ENCODE peak calls at places on chromosome 1, in five cellular contexts. One of them, this sample, is unnamed. For H3K27me3, the result is how much of the 10 kb centered on the place peaks cover.

GRCh38 chr1:30513396-30514136 is 209.8 kb downstream of the MATN1 start:
- DNase-seq in BJ: no peak
- DNase-seq in heart left ventricle: no peak
- DNase-seq in fibroblast of lung: no peak
- DNase-seq in CD4-positive, alpha-beta T cell: no peak
- DNase-seq in this sample: no peak

GRCh38 chr1:40984531-40984930 is 5.0 kb downstream of the CTPS1 start:
- DNase-seq in fibroblast of lung: no peak
- DNase-seq in BJ: no peak
- DNase-seq in CD4-positive, alpha-beta T cell: no peak
- DNase-seq in heart left ventricle: no peak
- DNase-seq in this sample: no peak

GRCh38 chr1:192104852-192105251 is 53.4 kb upstream of the RGS18 start:
- DNase-seq in heart left ventricle: no peak
- DNase-seq in fibroblast of lung: peak
- DNase-seq in BJ: peak
- DNase-seq in CD4-positive, alpha-beta T cell: no peak
- DNase-seq in this sample: no peak

GRCh38 chr1:91160363-91161075 is 138.7 kb upstream of the ZNF644 start:
- DNase-seq in fibroblast of lung: no peak
- DNase-seq in BJ: no peak
- DNase-seq in heart left ventricle: no peak
- DNase-seq in CD4-positive, alpha-beta T cell: no peak
- DNase-seq in this sample: no peak

GRCh38 chr1:172746091-172746949 is 87.4 kb downstream of the FASLG start:
- DNase-seq in BJ: peak
- DNase-seq in CD4-positive, alpha-beta T cell: peak
- DNase-seq in fibroblast of lung: peak
- DNase-seq in heart left ventricle: no peak
- DNase-seq in this sample: peak

GRCh38 chr1:113530021-113530420 is 139.7 kb downstream of the MAGI3 start:
- DNase-seq in heart left ventricle: no peak
- DNase-seq in BJ: no peak
- DNase-seq in CD4-positive, alpha-beta T cell: no peak
- DNase-seq in fibroblast of lung: no peak
- DNase-seq in this sample: no peak

GRCh38 chr1:147541672-147542548 is 609 bp downstream of the BCL9 start:
- DNase-seq in heart left ventricle: peak
- DNase-seq in fibroblast of lung: peak
- DNase-seq in BJ: no peak
- DNase-seq in CD4-positive, alpha-beta T cell: peak
- DNase-seq in this sample: peak

GRCh38 chr1:167173516-167174184 is 47.0 kb upstream of the POU2F1 start:
- DNase-seq in heart left ventricle: no peak
- DNase-seq in BJ: no peak
- DNase-seq in fibroblast of lung: peak
- DNase-seq in CD4-positive, alpha-beta T cell: no peak
- DNase-seq in this sample: no peak

GRCh38 chr1:6603851-6604558 is 1.3 kb upstream of the KLHL21 start:
- DNase-seq in fibroblast of lung: peak
- DNase-seq in heart left ventricle: peak
- DNase-seq in BJ: peak
- DNase-seq in CD4-positive, alpha-beta T cell: peak
- DNase-seq in this sample: peak

GRCh38 chr1:80248886-80249285 is 1242.4 kb upstream of the ADGRL4 start:
- DNase-seq in fibroblast of lung: peak
- DNase-seq in heart left ventricle: no peak
- DNase-seq in CD4-positive, alpha-beta T cell: no peak
- DNase-seq in BJ: no peak
- DNase-seq in this sample: no peak

GRCh38 chr1:56894014-56894413 is 39.4 kb downstream of the C8A start:
- DNase-seq in fibroblast of lung: no peak
- DNase-seq in BJ: no peak
- DNase-seq in heart left ventricle: no peak
- DNase-seq in CD4-positive, alpha-beta T cell: no peak
- DNase-seq in this sample: no peak

GRCh38 chr1:182120411-182121258 is 59.1 kb upstream of the ZNF648 start:
- DNase-seq in CD4-positive, alpha-beta T cell: no peak
- DNase-seq in heart left ventricle: no peak
- DNase-seq in fibroblast of lung: peak
- DNase-seq in BJ: no peak
- DNase-seq in this sample: no peak

GRCh38 chr1:229070168-229070567 is 200.7 kb upstream of the RAB4A start:
- DNase-seq in heart left ventricle: peak
- DNase-seq in BJ: peak
- DNase-seq in CD4-positive, alpha-beta T cell: no peak
- DNase-seq in fibroblast of lung: peak
- DNase-seq in this sample: no peak

GRCh38 chr1:28640766-28641165 is 2.1 kb downstream of the TAF12 start:
- DNase-seq in CD4-positive, alpha-beta T cell: peak
- DNase-seq in heart left ventricle: no peak
- DNase-seq in fibroblast of lung: peak
- DNase-seq in BJ: no peak
- DNase-seq in this sample: peak

GRCh38 chr1:6832789-6833188 is 47.5 kb downstream of the CAMTA1 start:
- DNase-seq in CD4-positive, alpha-beta T cell: no peak
- DNase-seq in heart left ventricle: no peak
- DNase-seq in fibroblast of lung: no peak
- DNase-seq in BJ: no peak
- DNase-seq in this sample: no peak

GRCh38 chr1:52842643-52843310 is at the start of gene ZYG11A:
- DNase-seq in fibroblast of lung: peak
- DNase-seq in CD4-positive, alpha-beta T cell: peak
- DNase-seq in BJ: peak
- DNase-seq in heart left ventricle: peak
- DNase-seq in this sample: peak

GRCh38 chr1:205108464-205108863 is 13.3 kb downstream of the RBBP5 start:
- DNase-seq in heart left ventricle: no peak
- DNase-seq in fibroblast of lung: no peak
- DNase-seq in BJ: no peak
- DNase-seq in CD4-positive, alpha-beta T cell: no peak
- DNase-seq in this sample: no peak

GRCh38 chr1:10806966-10807365 is 10.5 kb upstream of the CASZ1 start:
- DNase-seq in BJ: no peak
- DNase-seq in CD4-positive, alpha-beta T cell: no peak
- DNase-seq in heart left ventricle: no peak
- DNase-seq in fibroblast of lung: no peak
- DNase-seq in this sample: no peak

GRCh38 chr1:10803971-10804820 is 7.8 kb upstream of the CASZ1 start:
- DNase-seq in heart left ventricle: no peak
- DNase-seq in CD4-positive, alpha-beta T cell: no peak
- DNase-seq in fibroblast of lung: no peak
- DNase-seq in BJ: no peak
- DNase-seq in this sample: no peak

GRCh38 chr1:10812387-10812915 is 16.0 kb upstream of the CASZ1 start:
- DNase-seq in fibroblast of lung: no peak
- DNase-seq in heart left ventricle: no peak
- DNase-seq in BJ: no peak
- DNase-seq in CD4-positive, alpha-beta T cell: no peak
- DNase-seq in this sample: no peak

GRCh38 chr1:10802948-10803715 is 6.7 kb upstream of the CASZ1 start:
- DNase-seq in CD4-positive, alpha-beta T cell: no peak
- DNase-seq in BJ: no peak
- DNase-seq in fibroblast of lung: no peak
- DNase-seq in heart left ventricle: no peak
- DNase-seq in this sample: no peak

GRCh38 chr1:10808441-10808840 is 12.0 kb upstream of the CASZ1 start:
- DNase-seq in BJ: no peak
- DNase-seq in CD4-positive, alpha-beta T cell: no peak
- DNase-seq in fibroblast of lung: no peak
- DNase-seq in heart left ventricle: no peak
- DNase-seq in this sample: no peak
- H3K27me3 ChIP-seq in BJ: under half
- H3K27me3 ChIP-seq in CD4-positive, alpha-beta T cell: under half
- H3K27me3 ChIP-seq in fibroblast of lung: under half
- H3K27me3 ChIP-seq in heart left ventricle: under half
- H3K27me3 ChIP-seq in this sample: under half

GRCh38 chr1:20481158-20481617 is 4.8 kb downstream of the CAMK2N1 start:
- DNase-seq in CD4-positive, alpha-beta T cell: no peak
- DNase-seq in fibroblast of lung: no peak
- DNase-seq in heart left ventricle: no peak
- DNase-seq in BJ: no peak
- DNase-seq in this sample: no peak

GRCh38 chr1:20480261-20481157 is 5.5 kb downstream of the CAMK2N1 start:
- DNase-seq in CD4-positive, alpha-beta T cell: no peak
- DNase-seq in heart left ventricle: no peak
- DNase-seq in fibroblast of lung: no peak
- DNase-seq in BJ: no peak
- DNase-seq in this sample: no peak

GRCh38 chr1:20478072-20478660 is 7.8 kb downstream of the CAMK2N1 start:
- DNase-seq in CD4-positive, alpha-beta T cell: no peak
- DNase-seq in heart left ventricle: no peak
- DNase-seq in fibroblast of lung: no peak
- DNase-seq in BJ: no peak
- DNase-seq in this sample: no peak

GRCh38 chr1:20481643-20482498 is 4.1 kb downstream of the CAMK2N1 start:
- DNase-seq in BJ: no peak
- DNase-seq in fibroblast of lung: no peak
- DNase-seq in CD4-positive, alpha-beta T cell: no peak
- DNase-seq in heart left ventricle: no peak
- DNase-seq in this sample: no peak

GRCh38 chr1:20479840-20480239 is 6.2 kb downstream of the CAMK2N1 start:
- DNase-seq in heart left ventricle: no peak
- DNase-seq in fibroblast of lung: no peak
- DNase-seq in BJ: no peak
- DNase-seq in CD4-positive, alpha-beta T cell: no peak
- DNase-seq in this sample: no peak
- H3K27me3 ChIP-seq in heart left ventricle: under half
- H3K27me3 ChIP-seq in fibroblast of lung: under half
- H3K27me3 ChIP-seq in BJ: under half
- H3K27me3 ChIP-seq in CD4-positive, alpha-beta T cell: half or more
- H3K27me3 ChIP-seq in this sample: under half

DNA sequence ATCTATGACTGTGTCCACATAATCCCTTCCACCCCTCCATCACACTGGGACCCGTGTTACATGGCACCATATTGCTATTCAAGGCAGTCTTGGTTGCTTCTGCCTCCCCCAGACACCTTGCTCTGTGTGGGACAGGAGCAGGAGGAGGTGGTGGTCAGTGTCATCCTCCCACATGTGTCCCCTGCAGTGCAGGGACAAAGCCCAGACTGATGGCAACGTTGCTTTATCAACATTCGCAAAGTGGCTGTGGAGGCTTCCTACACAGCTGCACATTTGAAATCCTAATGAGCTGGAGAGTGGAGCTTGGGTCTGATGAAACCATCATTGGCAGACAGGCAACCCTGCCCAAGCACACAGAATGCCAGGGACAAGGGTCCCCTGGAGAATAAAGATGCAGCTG is 26.2 kb downstream of the TRIM67 start:
- DNase-seq in CD4-positive, alpha-beta T cell: no peak
- DNase-seq in BJ: no peak
- DNase-seq in fibroblast of lung: no peak
- DNase-seq in heart left ventricle: no peak
- DNase-seq in this sample: no peak
- H3K27me3 ChIP-seq in CD4-positive, alpha-beta T cell: under half
- H3K27me3 ChIP-seq in BJ: under half
- H3K27me3 ChIP-seq in fibroblast of lung: under half
- H3K27me3 ChIP-seq in heart left ventricle: under half
- H3K27me3 ChIP-seq in this sample: under half

GRCh38 chr1:32536764-32537163 is 2.5 kb upstream of the ZBTB8A start:
- DNase-seq in CD4-positive, alpha-beta T cell: no peak
- DNase-seq in BJ: no peak
- DNase-seq in heart left ventricle: no peak
- DNase-seq in fibroblast of lung: no peak
- DNase-seq in this sample: no peak
- H3K27me3 ChIP-seq in CD4-positive, alpha-beta T cell: under half
- H3K27me3 ChIP-seq in BJ: under half
- H3K27me3 ChIP-seq in heart left ventricle: under half
- H3K27me3 ChIP-seq in fibroblast of lung: under half
- H3K27me3 ChIP-seq in this sample: under half

DNA sequence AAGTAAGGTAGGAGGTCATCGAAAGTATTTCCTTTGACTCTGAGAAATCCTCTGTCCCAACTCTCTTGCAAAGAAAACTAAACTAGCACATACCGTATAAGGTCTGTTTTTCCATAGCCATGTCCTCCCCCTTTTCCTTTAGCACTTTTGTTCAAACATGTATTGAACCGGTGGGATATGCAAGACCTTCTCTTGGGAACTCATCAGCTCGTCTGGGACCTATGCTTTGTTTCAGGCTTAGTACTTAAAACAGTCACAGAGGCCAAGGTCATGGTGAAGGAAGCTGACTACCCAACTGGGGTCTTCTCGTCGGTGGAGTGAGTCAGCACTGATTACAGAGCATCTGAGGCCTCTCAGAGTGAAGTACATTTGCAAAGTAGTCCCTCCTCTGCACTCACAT is 185.0 kb downstream of the ZBTB18 start:
- DNase-seq in heart left ventricle: no peak
- DNase-seq in fibroblast of lung: peak
- DNase-seq in CD4-positive, alpha-beta T cell: no peak
- DNase-seq in BJ: no peak
- DNase-seq in this sample: no peak
- H3K27me3 ChIP-seq in heart left ventricle: under half
- H3K27me3 ChIP-seq in fibroblast of lung: under half
- H3K27me3 ChIP-seq in CD4-positive, alpha-beta T cell: under half
- H3K27me3 ChIP-seq in BJ: under half
- H3K27me3 ChIP-seq in this sample: under half

GRCh38 chr1:231422798-231423309 is 767 bp upstream of the EGLN1 start:
- DNase-seq in heart left ventricle: no peak
- DNase-seq in BJ: no peak
- DNase-seq in fibroblast of lung: no peak
- DNase-seq in CD4-positive, alpha-beta T cell: no peak
- DNase-seq in this sample: no peak
- H3K27me3 ChIP-seq in heart left ventricle: under half
- H3K27me3 ChIP-seq in BJ: under half
- H3K27me3 ChIP-seq in fibroblast of lung: under half
- H3K27me3 ChIP-seq in CD4-positive, alpha-beta T cell: under half
- H3K27me3 ChIP-seq in this sample: under half

GRCh38 chr1:181099152-181100014 is 10.9 kb downstream of the IER5 start:
- DNase-seq in CD4-positive, alpha-beta T cell: no peak
- DNase-seq in fibroblast of lung: peak
- DNase-seq in BJ: no peak
- DNase-seq in heart left ventricle: no peak
- DNase-seq in this sample: no peak

GRCh38 chr1:181094813-181095212 is 6.3 kb downstream of the IER5 start:
- DNase-seq in heart left ventricle: peak
- DNase-seq in CD4-positive, alpha-beta T cell: no peak
- DNase-seq in BJ: peak
- DNase-seq in fibroblast of lung: peak
- DNase-seq in this sample: no peak

GRCh38 chr1:181095260-181095659 is 6.8 kb downstream of the IER5 start:
- DNase-seq in BJ: no peak
- DNase-seq in fibroblast of lung: no peak
- DNase-seq in CD4-positive, alpha-beta T cell: no peak
- DNase-seq in heart left ventricle: no peak
- DNase-seq in this sample: no peak

GRCh38 chr1:181095763-181096184 is 7.3 kb downstream of the IER5 start:
- DNase-seq in CD4-positive, alpha-beta T cell: no peak
- DNase-seq in BJ: no peak
- DNase-seq in fibroblast of lung: no peak
- DNase-seq in heart left ventricle: no peak
- DNase-seq in this sample: no peak

DNA sequence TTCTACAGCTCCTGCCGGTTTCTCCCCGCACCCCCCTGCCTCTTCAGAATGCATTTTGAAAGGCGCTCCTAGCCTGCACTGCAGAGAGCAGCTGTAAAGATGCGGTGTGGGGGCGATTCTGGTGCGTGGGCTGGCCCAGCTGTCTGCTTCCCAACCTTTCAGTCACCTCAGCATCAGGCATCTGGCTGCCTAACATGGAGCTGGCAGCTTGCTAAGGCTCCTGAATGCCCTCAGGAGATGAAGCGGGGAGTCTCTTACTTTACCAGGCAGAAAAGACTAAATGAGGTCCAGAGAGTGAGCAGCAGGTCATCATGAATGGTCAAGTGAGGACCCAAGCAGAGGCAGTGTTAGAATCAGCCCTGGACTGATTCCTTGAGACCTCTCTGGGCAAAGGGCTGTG is 8.7 kb downstream of the IER5 start:
- DNase-seq in CD4-positive, alpha-beta T cell: no peak
- DNase-seq in heart left ventricle: no peak
- DNase-seq in fibroblast of lung: peak
- DNase-seq in BJ: no peak
- DNase-seq in this sample: no peak
- H3K27me3 ChIP-seq in CD4-positive, alpha-beta T cell: under half
- H3K27me3 ChIP-seq in heart left ventricle: under half
- H3K27me3 ChIP-seq in fibroblast of lung: under half
- H3K27me3 ChIP-seq in BJ: under half
- H3K27me3 ChIP-seq in this sample: under half